ENCODE peak calls at places on chromosome 5, in ten cellular contexts. H is OCI-LY7; F is heart left ventricle; S is fibroblast of lung; C is stomach; W is upper lobe of left lung; G is cardiac muscle cell; Y is dorsolateral prefrontal cortex; E is ascending aorta; R is CD8-positive, alpha-beta T cell. I is an unnamed sample.

GRCh38 chr5:35332551-35332950 is 102.3 kb upstream of the PRLR start:
- DNase-seq in Y (no peak), R (no peak), C (no peak), F (no peak), G (no peak), W (no peak), H (no peak), E (no peak), S (no peak), I (no peak)

GRCh38 chr5:82886911-82887310 is 190.3 kb downstream of the TMEM167A start:
- DNase-seq in W (no peak), S (peak; percentile 85), H (no peak), C (no peak), G (peak; percentile 12), F (no peak), R (no peak), E (no peak), Y (no peak), I (no peak)

GRCh38 chr5:174693697-174694400 is 30.5 kb upstream of the MSX2 start:
- DNase-seq in G (no peak), W (peak; percentile 61), S (no peak), Y (no peak), R (no peak), F (no peak), E (no peak), H (no peak), C (peak; percentile 81), I (peak; percentile 72)

GRCh38 chr5:53366245-53366644 is 114.2 kb upstream of the FST start:
- DNase-seq in W (no peak), S (peak; percentile 53), F (no peak), E (no peak), Y (no peak), H (no peak), R (no peak), C (no peak), G (no peak), I (no peak)

GRCh38 chr5:1654786-1655495 is 131.2 kb upstream of the LPCAT1 start:
- DNase-seq in R (no peak), S (no peak), G (no peak), E (no peak), W (no peak), Y (no peak), H (no peak), F (no peak), C (no peak), I (no peak)

GRCh38 chr5:98455660-98456059 is 317.8 kb upstream of the RGMB start:
- DNase-seq in W (no peak), H (no peak), F (no peak), S (peak; percentile 79), R (no peak), C (no peak), E (no peak), G (peak; percentile 27), Y (no peak), I (no peak)

GRCh38 chr5:175700991-175701390 is 43.1 kb downstream of the HRH2 start:
- DNase-seq in C (no peak), Y (peak; percentile 22), W (no peak), R (no peak), G (peak; percentile 3), H (peak; percentile 11), F (no peak), S (no peak), E (no peak), I (no peak)

GRCh38 chr5:93601433-93602175 is 18.6 kb downstream of the NR2F1 start:
- DNase-seq in S (peak; percentile 86), R (no peak), F (no peak), G (no peak), W (no peak), Y (no peak), C (no peak), E (no peak), H (no peak), I (no peak)

GRCh38 chr5:11182441-11183080 is 421.5 kb upstream of the DAP start:
- DNase-seq in H (peak; percentile 18), F (no peak), R (no peak), Y (no peak), E (no peak), S (peak; percentile 57), C (no peak), W (no peak), G (peak; percentile 11), I (no peak)

GRCh38 chr5:160021818-160022446 is 13.0 kb downstream of the TTC1 start:
- DNase-seq in F (no peak), S (peak; percentile 47), C (peak; percentile 44), R (peak; percentile 61), Y (no peak), E (no peak), G (peak; percentile 79), H (peak; percentile 63), W (peak; percentile 52), I (peak; percentile 54)

GRCh38 chr5:4511996-4512656 is 628.0 kb upstream of the ADAMTS16 start:
- DNase-seq in G (no peak), C (no peak), S (peak; percentile 33), H (no peak), Y (peak; percentile 61), R (no peak), E (no peak), W (peak; percentile 67), F (peak; percentile 43), I (peak; percentile 21)

GRCh38 chr5:74895906-74896305 is 29.7 kb upstream of the FAM169A start:
- DNase-seq in G (peak; percentile 85), R (no peak), C (peak; percentile 75), W (peak; percentile 72), F (peak; percentile 90), E (no peak), H (no peak), Y (peak; percentile 82), S (peak; percentile 90), I (peak; percentile 83)

GRCh38 chr5:121668635-121669034 is 183.0 kb upstream of the FTMT start:
- DNase-seq in G (peak; percentile 1), S (peak; percentile 78), F (no peak), W (no peak), Y (no peak), R (no peak), C (no peak), H (no peak), E (no peak), I (no peak)

GRCh38 chr5:140658870-140659269 is 5.8 kb upstream of the WDR55 start:
- DNase-seq in C (no peak), E (no peak), S (no peak), W (no peak), H (no peak), F (no peak), Y (no peak), R (no peak), G (no peak), I (no peak)

GRCh38 chr5:140664353-140665119 is at the start of gene WDR55:
- DNase-seq in H (peak; percentile 90), R (peak; percentile 97), C (peak; percentile 98), W (peak; percentile 99), S (peak; percentile 93), E (peak; percentile 90), G (peak; percentile 93), F (peak; percentile 97), Y (peak; percentile 96), I (peak; percentile 98)

GRCh38 chr5:140664018-140664352 is 719 bp upstream of the WDR55 start:
- DNase-seq in F (no peak), C (no peak), E (no peak), H (no peak), W (no peak), R (no peak), Y (no peak), G (no peak), S (no peak), I (no peak)
- H3K27ac ChIP-seq in F (peak overlapping the region; percentile 92), C (peak overlapping the region; percentile 95), E (peak overlapping the region; percentile 89), H (peak overlapping the region; percentile 39), W (peak overlapping the region; percentile 87), R (peak overlapping the region; percentile 90), Y (peak overlapping the region; percentile 87), G (peak overlapping the region; percentile 83), S (peak overlapping the region; percentile 96), I (peak overlapping the region; percentile 87)

DNA sequence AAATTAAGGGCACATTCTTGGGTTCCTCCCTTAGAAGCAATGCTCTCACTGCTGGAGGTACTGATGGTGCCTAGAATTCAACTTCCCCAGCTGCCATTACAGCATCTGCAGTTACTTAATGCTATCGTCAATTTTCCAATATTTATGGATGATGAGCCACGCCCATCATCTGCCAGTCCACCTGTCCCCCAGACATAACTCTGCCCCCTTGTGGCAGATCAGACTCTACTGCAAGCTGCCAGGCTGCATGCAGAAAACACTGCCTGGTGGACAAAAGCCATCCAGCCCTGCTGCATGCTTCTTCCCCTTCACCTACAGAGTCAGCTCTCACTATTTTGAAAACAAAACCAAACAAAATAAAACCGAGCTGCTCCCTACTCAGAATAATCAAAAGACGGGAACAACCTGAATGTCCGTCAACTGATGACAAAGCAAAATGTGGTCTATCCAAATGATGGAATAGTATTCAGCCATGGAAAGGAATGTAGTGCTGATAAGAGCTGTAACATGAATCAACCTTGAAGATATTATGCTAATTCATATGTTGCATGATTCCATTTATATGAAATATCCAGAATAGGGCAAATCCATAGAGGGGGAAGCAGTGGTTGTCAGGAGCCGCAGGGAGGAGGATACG is 66.4 kb downstream of the RETREG1 start:
- DNase-seq in F (peak; percentile 39), H (peak; percentile 70), R (peak; percentile 9), C (no peak), S (no peak), G (peak; percentile 56), E (no peak), Y (no peak), W (peak; percentile 42), I (peak; percentile 55)
- H3K4me3 ChIP-seq in F (no peak overlapping the region), H (no peak overlapping the region), R (no peak overlapping the region), C (no peak overlapping the region), S (no peak overlapping the region), G (no peak overlapping the region), E (no peak overlapping the region), Y (no peak overlapping the region), W (no peak overlapping the region), I (no peak overlapping the region)

GRCh38 chr5:139761501-139761900 is 34.1 kb upstream of the PSD2 start:
- DNase-seq in S (no peak), F (no peak), Y (no peak), C (no peak), E (no peak), G (no peak), W (no peak), H (no peak), R (no peak), I (no peak)
- TF ChIP-seq CTCF in S (no peak), F (no peak), Y (no peak), C (no peak), E (no peak), G (no peak), W (no peak), H (no peak), R (no peak), I (no peak)

DNA sequence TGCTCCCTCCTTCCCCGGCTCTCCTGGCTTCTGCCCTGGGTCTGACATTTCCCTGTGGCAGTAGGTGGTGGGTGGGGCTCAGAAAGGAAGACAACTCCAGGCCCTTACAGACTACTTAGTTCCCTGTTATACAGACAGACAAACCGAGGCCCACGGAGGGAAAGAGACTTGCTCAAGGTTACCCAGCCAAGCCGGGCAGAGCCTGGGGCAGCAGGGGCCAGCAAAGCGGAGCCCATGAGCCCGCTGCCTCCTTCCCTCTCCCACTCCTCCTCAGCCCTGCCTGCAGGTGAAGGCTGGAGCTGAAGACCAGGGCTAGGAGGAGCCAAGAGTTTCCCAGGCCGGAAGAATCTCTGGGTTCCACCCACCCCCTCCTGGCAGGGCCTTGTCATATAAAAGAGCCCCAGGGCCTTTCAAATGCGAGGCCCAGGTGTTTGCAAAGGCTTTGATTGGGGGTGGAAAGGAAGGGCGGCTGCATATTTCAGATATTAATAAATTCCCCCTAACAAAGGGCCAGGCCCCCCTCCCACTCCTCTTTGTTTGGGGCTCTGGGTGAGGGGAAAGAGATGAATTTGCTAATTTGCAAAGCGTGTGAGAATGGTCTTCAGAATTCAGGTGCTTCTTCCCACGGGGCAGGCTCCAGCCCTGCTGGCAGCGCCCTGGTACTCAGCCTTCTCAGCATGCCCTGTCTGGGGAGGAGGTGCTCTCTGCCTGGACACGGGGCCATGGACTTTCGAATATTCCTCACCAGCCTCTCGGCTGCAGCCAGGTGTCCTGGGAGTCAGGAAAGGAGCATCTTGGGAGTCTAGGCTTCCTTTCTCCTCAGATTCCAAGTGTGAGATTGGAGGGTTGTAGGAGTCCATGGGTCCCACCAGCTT is 21.5 kb downstream of the SLC6A7 start:
- DNase-seq in E (no peak), Y (no peak), C (no peak), W (no peak), G (no peak), R (no peak), S (no peak), H (no peak), F (no peak), I (no peak)
- H3K27ac ChIP-seq in E (no peak overlapping the region), Y (no peak overlapping the region), C (no peak overlapping the region), W (no peak overlapping the region), G (no peak overlapping the region), R (no peak overlapping the region), S (no peak overlapping the region), H (no peak overlapping the region), F (no peak overlapping the region), I (no peak overlapping the region)